ENCODE peak calls at places on chromosomes 1 and 21, in ten cellular contexts. T, V, D, C, J, O, Q, A, U and B are unnamed samples.

GRCh38 chr1:68107771-68108170 is 57.3 kb upstream of the DIRAS3 start:
- DNase-seq in T (no peak), V (no peak), D (no peak), C (no peak), J (no peak), O (no peak), Q (no peak), A (no peak), U (no peak), B (peak; percentile 47)

GRCh38 chr1:115955228-115955627 is 21.1 kb upstream of the SLC22A15 start:
- DNase-seq in T (no peak), V (no peak), D (no peak), C (no peak), J (no peak), O (no peak), Q (no peak), A (no peak), U (no peak), B (no peak)

GRCh38 chr21:32726742-32727477 is 903 bp downstream of the SYNJ1 start:
- DNase-seq in T (no peak), V (no peak), D (peak; percentile 38), C (no peak), J (peak; percentile 44), O (no peak), Q (no peak), A (peak; percentile 46), U (no peak), B (no peak)

GRCh38 chr1:19675797-19676196 is 11.1 kb downstream of the HTR6 start:
- DNase-seq in T (no peak), V (no peak), D (no peak), C (no peak), J (no peak), O (no peak), Q (no peak), A (no peak), U (no peak), B (no peak)

GRCh38 chr1:53572061-53572801 is 113.0 kb downstream of the DMRTB1 start:
- DNase-seq in T (no peak), V (no peak), D (peak; percentile 72), C (peak; percentile 69), J (peak; percentile 46), O (no peak), Q (no peak), A (no peak), U (no peak), B (no peak)

GRCh38 chr1:225469051-225469450 is 41.2 kb upstream of the LBR start:
- DNase-seq in T (no peak), V (no peak), D (no peak), C (no peak), J (no peak), O (no peak), Q (no peak), A (no peak), U (no peak), B (no peak)

GRCh38 chr1:6612641-6613360 is 730 bp upstream of the PHF13 start:
- DNase-seq in T (no peak), V (no peak), D (peak; percentile 69), C (no peak), J (peak; percentile 63), O (peak; percentile 60), Q (peak; percentile 74), A (peak; percentile 42), U (no peak), B (peak; percentile 60)

GRCh38 chr1:231665046-231665445 is 38.5 kb downstream of the DISC1 start:
- DNase-seq in T (no peak), V (no peak), D (no peak), C (no peak), J (no peak), O (no peak), Q (no peak), A (peak; percentile 82), U (no peak), B (no peak)

GRCh38 chr21:45698493-45698947 is 55.0 kb downstream of the PCBP3 start:
- DNase-seq in T (no peak), V (no peak), D (peak; percentile 66), C (no peak), J (peak; percentile 49), O (peak; percentile 78), Q (no peak), A (no peak), U (no peak), B (peak; percentile 83)

GRCh38 chr21:45499970-45500575 is 42.2 kb downstream of the SLC19A1 start:
- DNase-seq in T (no peak), V (no peak), D (no peak), C (no peak), J (peak; percentile 9), O (peak; percentile 11), Q (peak; percentile 32), A (no peak), U (no peak), B (peak; percentile 7)

GRCh38 chr1:14945132-14946010 is 208.2 kb upstream of the TMEM51 start:
- DNase-seq in T (no peak), V (no peak), D (no peak), C (no peak), J (peak; percentile 66), O (peak; percentile 55), Q (no peak), A (no peak), U (peak; percentile 47), B (peak; percentile 51)

GRCh38 chr1:204683284-204684205 is 2.0 kb downstream of the LRRN2 start:
- DNase-seq in T (no peak), V (no peak), D (no peak), C (no peak), J (no peak), O (no peak), Q (no peak), A (no peak), U (no peak), B (no peak)

GRCh38 chr1:74468982-74469603 is 43.3 kb downstream of the LRRC53 start:
- DNase-seq in T (no peak), V (no peak), D (peak; percentile 39), C (no peak), J (no peak), O (no peak), Q (no peak), A (no peak), U (no peak), B (no peak)

GRCh38 chr21:16241500-16241963 is 511.8 kb downstream of the USP25 start:
- DNase-seq in T (no peak), V (no peak), D (no peak), C (peak; percentile 45), J (no peak), O (no peak), Q (no peak), A (no peak), U (no peak), B (no peak)

GRCh38 chr1:47679826-47680225 is 242.0 kb downstream of the FOXD2 start:
- DNase-seq in T (no peak), V (no peak), D (no peak), C (peak; percentile 28), J (no peak), O (no peak), Q (no peak), A (no peak), U (no peak), B (no peak)

GRCh38 chr1:64623750-64624445 is 121.0 kb upstream of the RAVER2 start:
- DNase-seq in T (no peak), V (no peak), D (peak; percentile 76), C (no peak), J (no peak), O (no peak), Q (no peak), A (no peak), U (no peak), B (no peak)

GRCh38 chr21:25907573-25908275 is 173.0 kb downstream of the GABPA start:
- DNase-seq in T (no peak), V (no peak), D (no peak), C (no peak), J (no peak), O (no peak), Q (no peak), A (no peak), U (no peak), B (no peak)

GRCh38 chr1:89519779-89520358 is 4.8 kb upstream of the LRRC8B start:
- DNase-seq in T (peak; percentile 71), V (peak; percentile 39), D (peak; percentile 50), C (no peak), J (no peak), O (no peak), Q (no peak), A (peak; percentile 57), U (no peak), B (no peak)

GRCh38 chr1:58909914-58910681 is 126.3 kb upstream of the JUN start:
- DNase-seq in T (no peak), V (no peak), D (no peak), C (peak; percentile 3), J (no peak), O (no peak), Q (no peak), A (no peak), U (no peak), B (no peak)

GRCh38 chr1:24180676-24181075 is 6.4 kb downstream of the IFNLR1 start:
- DNase-seq in T (no peak), V (no peak), D (no peak), C (peak; percentile 37), J (no peak), O (no peak), Q (no peak), A (no peak), U (no peak), B (no peak)

GRCh38 chr1:160951443-160952128 is 3.0 kb downstream of the ITLN2 start:
- DNase-seq in T (peak; percentile 63), V (peak; percentile 68), D (peak; percentile 49), C (peak; percentile 72), J (peak; percentile 51), O (peak; percentile 66), Q (peak; percentile 74), A (peak; percentile 59), U (no peak), B (peak; percentile 64)